ENCODE peak calls at places on chromosome 6, in seven cellular contexts. One of them, this sample, is unnamed.

GRCh38 chr6:127737009-127737486 is 160.1 kb downstream of the C6orf58 start:
- DNase-seq in colonic mucosa: peak; percentile 36
- DNase-seq in bronchial epithelial cell: peak; percentile 76
- DNase-seq in psoas muscle: no peak
- DNase-seq in AG04450: peak; percentile 45
- DNase-seq in GM12864: peak; percentile 21
- DNase-seq in pancreas: peak; percentile 11
- DNase-seq in this sample: peak; percentile 77

GRCh38 chr6:56868687-56869086 is 86.2 kb upstream of the BEND6 start:
- DNase-seq in AG04450: no peak
- DNase-seq in pancreas: no peak
- DNase-seq in bronchial epithelial cell: peak; percentile 92
- DNase-seq in psoas muscle: no peak
- DNase-seq in GM12864: no peak
- DNase-seq in colonic mucosa: no peak
- DNase-seq in this sample: peak; percentile 73

GRCh38 chr6:69735029-69735428 is 61.8 kb downstream of the LMBRD1 start:
- DNase-seq in pancreas: no peak
- DNase-seq in psoas muscle: no peak
- DNase-seq in bronchial epithelial cell: peak; percentile 25
- DNase-seq in colonic mucosa: no peak
- DNase-seq in GM12864: no peak
- DNase-seq in AG04450: no peak
- DNase-seq in this sample: no peak

GRCh38 chr6:4908062-4908461 is 95.8 kb downstream of the RPP40 start:
- DNase-seq in bronchial epithelial cell: no peak
- DNase-seq in psoas muscle: no peak
- DNase-seq in GM12864: no peak
- DNase-seq in AG04450: no peak
- DNase-seq in colonic mucosa: peak; percentile 53
- DNase-seq in pancreas: no peak
- DNase-seq in this sample: no peak

GRCh38 chr6:17281497-17282481 is 628 bp downstream of the RBM24 start:
- DNase-seq in pancreas: no peak
- DNase-seq in psoas muscle: no peak
- DNase-seq in GM12864: no peak
- DNase-seq in AG04450: no peak
- DNase-seq in bronchial epithelial cell: no peak
- DNase-seq in colonic mucosa: peak; percentile 38
- DNase-seq in this sample: no peak

GRCh38 chr6:30647802-30648460 is 998 bp downstream of the C6orf136 start:
- DNase-seq in pancreas: no peak
- DNase-seq in colonic mucosa: peak; percentile 73
- DNase-seq in psoas muscle: no peak
- DNase-seq in GM12864: no peak
- DNase-seq in AG04450: no peak
- DNase-seq in bronchial epithelial cell: peak; percentile 6
- DNase-seq in this sample: peak; percentile 59

GRCh38 chr6:151763303-151763702 is 44.2 kb upstream of the ESR1 start:
- DNase-seq in colonic mucosa: no peak
- DNase-seq in GM12864: no peak
- DNase-seq in AG04450: no peak
- DNase-seq in pancreas: no peak
- DNase-seq in bronchial epithelial cell: peak; percentile 50
- DNase-seq in psoas muscle: no peak
- DNase-seq in this sample: peak; percentile 76

GRCh38 chr6:21664263-21665081 is 70.9 kb downstream of the SOX4 start:
- DNase-seq in psoas muscle: peak; percentile 36
- DNase-seq in bronchial epithelial cell: no peak
- DNase-seq in colonic mucosa: peak; percentile 24
- DNase-seq in GM12864: no peak
- DNase-seq in pancreas: peak; percentile 7
- DNase-seq in AG04450: no peak
- DNase-seq in this sample: peak; percentile 5

GRCh38 chr6:43980004-43980795 is 147.1 kb downstream of the MRPL14 start:
- DNase-seq in AG04450: no peak
- DNase-seq in pancreas: no peak
- DNase-seq in bronchial epithelial cell: no peak
- DNase-seq in GM12864: no peak
- DNase-seq in psoas muscle: no peak
- DNase-seq in colonic mucosa: peak; percentile 29
- DNase-seq in this sample: no peak

GRCh38 chr6:43976706-43977403 is 150.4 kb downstream of the MRPL14 start:
- DNase-seq in AG04450: no peak
- DNase-seq in GM12864: no peak
- DNase-seq in psoas muscle: no peak
- DNase-seq in bronchial epithelial cell: no peak
- DNase-seq in pancreas: no peak
- DNase-seq in colonic mucosa: no peak
- DNase-seq in this sample: no peak

GRCh38 chr6:43979525-43979924 is 147.7 kb downstream of the MRPL14 start:
- DNase-seq in pancreas: no peak
- DNase-seq in bronchial epithelial cell: no peak
- DNase-seq in AG04450: no peak
- DNase-seq in GM12864: no peak
- DNase-seq in psoas muscle: no peak
- DNase-seq in colonic mucosa: peak; percentile 13
- DNase-seq in this sample: no peak

GRCh38 chr6:43978473-43979360 is 148.5 kb downstream of the MRPL14 start:
- DNase-seq in GM12864: no peak
- DNase-seq in psoas muscle: no peak
- DNase-seq in AG04450: no peak
- DNase-seq in colonic mucosa: no peak
- DNase-seq in pancreas: no peak
- DNase-seq in bronchial epithelial cell: peak; percentile 45
- DNase-seq in this sample: peak; percentile 65

GRCh38 chr6:43977404-43978111 is 149.7 kb downstream of the MRPL14 start:
- DNase-seq in AG04450: no peak
- DNase-seq in GM12864: peak; percentile 59
- DNase-seq in bronchial epithelial cell: no peak
- DNase-seq in colonic mucosa: no peak
- DNase-seq in psoas muscle: no peak
- DNase-seq in pancreas: no peak
- DNase-seq in this sample: no peak
- TF ChIP-seq CTCF in AG04450: peak; percentile 35
- TF ChIP-seq CTCF in GM12864: peak; percentile 51
- TF ChIP-seq CTCF in bronchial epithelial cell: no peak
- TF ChIP-seq CTCF in colonic mucosa: no peak
- TF ChIP-seq CTCF in psoas muscle: no peak
- TF ChIP-seq CTCF in pancreas: no peak
- TF ChIP-seq CTCF in this sample: no peak

DNA sequence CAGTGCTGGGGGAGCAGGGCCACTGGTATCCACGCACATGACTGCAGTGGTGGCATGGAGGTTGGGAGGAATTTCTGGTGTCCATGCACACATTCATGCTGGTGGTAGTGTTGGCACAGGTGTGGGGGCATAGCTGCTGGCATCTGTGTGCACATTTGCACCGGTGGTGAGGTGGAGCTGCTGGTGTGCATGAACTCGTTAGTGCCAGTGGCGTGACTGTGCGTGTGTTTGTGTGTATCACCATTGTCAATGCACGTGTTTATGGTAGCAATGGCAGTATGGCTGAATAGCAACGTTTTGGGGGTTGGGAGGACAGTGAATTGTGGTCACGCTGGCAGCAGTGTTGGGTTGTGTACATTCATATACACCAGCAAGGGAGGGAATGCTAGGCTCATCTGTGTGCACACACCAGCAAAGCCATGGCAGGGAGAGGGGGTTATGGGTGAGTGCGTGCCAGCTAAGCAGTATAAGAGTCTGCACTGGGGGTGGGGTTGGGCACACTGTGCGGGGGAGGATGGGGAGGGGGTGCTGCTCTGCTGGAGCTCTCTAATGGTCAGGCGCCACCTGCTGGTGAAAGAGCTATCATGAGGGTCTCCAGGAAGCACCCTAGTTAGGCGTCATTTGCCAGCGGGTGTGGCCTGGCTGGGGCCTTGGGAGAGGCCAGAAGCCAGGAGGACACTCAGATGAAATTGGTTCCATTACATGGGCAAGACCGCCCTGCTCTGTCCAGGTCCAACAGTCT is 626.1 kb upstream of the ID4 start:
- DNase-seq in GM12864: no peak
- DNase-seq in bronchial epithelial cell: no peak
- DNase-seq in psoas muscle: no peak
- DNase-seq in pancreas: no peak
- DNase-seq in colonic mucosa: no peak
- DNase-seq in AG04450: no peak
- DNase-seq in this sample: peak; percentile 24
- TF ChIP-seq CTCF in GM12864: peak; percentile 47
- TF ChIP-seq CTCF in bronchial epithelial cell: peak; percentile 19
- TF ChIP-seq CTCF in psoas muscle: peak; percentile 14
- TF ChIP-seq CTCF in pancreas: peak; percentile 23
- TF ChIP-seq CTCF in colonic mucosa: no peak
- TF ChIP-seq CTCF in AG04450: no peak
- TF ChIP-seq CTCF in this sample: peak; percentile 14

DNA sequence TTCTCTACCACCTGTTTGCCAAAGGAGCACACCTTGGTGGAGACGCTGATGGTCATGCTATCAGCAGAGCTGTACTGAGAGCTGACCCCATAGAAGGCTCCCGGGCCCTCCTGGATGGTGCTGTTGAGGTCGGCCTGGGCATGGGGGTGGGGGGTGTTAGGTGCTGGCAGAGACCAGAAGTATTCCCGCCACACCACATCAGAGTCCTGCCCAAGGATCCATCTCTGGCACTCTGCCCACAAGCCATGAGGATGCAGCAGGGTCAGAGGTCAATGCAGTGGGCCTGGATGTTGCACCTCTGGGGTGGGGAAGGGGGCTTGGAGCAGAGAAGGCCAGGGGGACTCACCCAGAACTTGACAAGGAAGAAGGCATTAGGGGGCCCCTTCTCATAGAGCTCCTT is 7.4 kb downstream of the RPL10A start:
- DNase-seq in pancreas: no peak
- DNase-seq in psoas muscle: no peak
- DNase-seq in GM12864: no peak
- DNase-seq in AG04450: no peak
- DNase-seq in colonic mucosa: no peak
- DNase-seq in bronchial epithelial cell: no peak
- DNase-seq in this sample: no peak
- TF ChIP-seq CTCF in pancreas: no peak
- TF ChIP-seq CTCF in psoas muscle: no peak
- TF ChIP-seq CTCF in GM12864: no peak
- TF ChIP-seq CTCF in AG04450: no peak
- TF ChIP-seq CTCF in colonic mucosa: no peak
- TF ChIP-seq CTCF in bronchial epithelial cell: no peak
- TF ChIP-seq CTCF in this sample: no peak

DNA sequence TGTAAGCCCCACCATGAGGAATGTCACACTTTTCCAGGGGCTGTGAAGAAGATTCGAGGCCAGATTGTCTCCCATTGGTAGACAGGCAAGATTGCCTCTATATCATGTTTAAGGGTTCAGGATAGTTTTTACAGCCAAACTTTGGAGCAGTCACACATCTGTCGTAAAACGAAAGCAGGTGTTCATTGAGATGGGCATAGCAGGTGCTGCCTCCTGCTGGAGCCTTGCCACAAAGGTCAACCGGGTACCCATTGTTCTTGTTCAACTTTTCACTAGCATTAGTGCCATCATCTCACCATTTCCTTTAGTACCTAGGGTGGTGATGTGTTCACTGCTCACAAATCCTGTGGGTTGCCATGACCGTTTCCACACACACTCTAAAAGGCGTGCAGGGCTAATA is 198.3 kb downstream of the HTR1B start:
- DNase-seq in colonic mucosa: no peak
- DNase-seq in GM12864: no peak
- DNase-seq in AG04450: no peak
- DNase-seq in bronchial epithelial cell: no peak
- DNase-seq in pancreas: no peak
- DNase-seq in psoas muscle: no peak
- DNase-seq in this sample: no peak
- TF ChIP-seq CTCF in colonic mucosa: no peak
- TF ChIP-seq CTCF in GM12864: no peak
- TF ChIP-seq CTCF in AG04450: no peak
- TF ChIP-seq CTCF in bronchial epithelial cell: no peak
- TF ChIP-seq CTCF in pancreas: no peak
- TF ChIP-seq CTCF in psoas muscle: no peak
- TF ChIP-seq CTCF in this sample: no peak

DNA sequence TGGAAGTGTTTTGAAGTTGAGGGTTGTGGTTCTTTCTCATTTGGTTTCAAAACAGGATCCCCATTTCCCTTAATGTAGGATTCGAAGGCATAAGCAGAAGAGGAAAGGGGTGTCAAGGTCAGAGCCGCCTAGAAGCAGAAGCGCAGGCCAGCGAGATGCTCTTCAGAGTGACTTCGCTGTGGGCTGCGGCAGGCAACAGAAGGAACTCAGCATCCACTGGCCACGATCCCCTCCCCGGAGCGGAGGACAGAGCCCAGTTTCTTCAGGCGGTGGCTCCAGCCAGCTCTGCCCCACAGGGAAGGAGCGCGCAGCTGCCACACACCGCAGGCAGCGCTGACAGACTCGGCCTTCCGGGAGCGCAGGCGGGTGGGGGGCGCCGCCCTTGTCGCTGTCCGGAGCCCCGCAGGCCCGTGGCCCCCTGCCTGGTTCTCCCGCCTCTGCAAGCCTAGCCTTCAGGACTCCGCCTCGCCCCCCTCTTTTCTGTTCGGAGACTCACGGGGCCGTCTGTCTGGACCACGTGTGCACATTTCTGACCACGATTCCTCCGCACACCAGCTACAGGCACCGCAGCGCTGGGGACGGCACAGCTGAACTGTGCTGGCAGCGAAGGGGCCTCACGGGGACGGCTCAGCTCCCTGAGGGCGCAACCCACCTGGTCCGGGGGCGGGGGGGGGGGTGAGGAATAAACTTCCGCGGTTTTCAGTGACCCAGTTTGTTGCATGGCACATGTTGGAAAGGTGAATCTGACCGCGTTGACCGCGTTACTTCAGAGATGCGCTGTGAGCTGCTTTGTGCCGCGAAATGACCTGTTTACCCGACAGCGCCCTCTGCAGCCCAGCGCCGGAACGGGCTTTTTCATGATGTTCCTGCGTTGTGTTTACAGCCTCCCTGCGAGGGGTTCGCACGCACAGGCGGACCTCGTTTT is 26.1 kb downstream of the TTLL2 start:
- DNase-seq in bronchial epithelial cell: peak; percentile 47
- DNase-seq in pancreas: peak; percentile 62
- DNase-seq in colonic mucosa: peak; percentile 91
- DNase-seq in psoas muscle: peak; percentile 50
- DNase-seq in AG04450: no peak
- DNase-seq in GM12864: peak; percentile 26
- DNase-seq in this sample: peak; percentile 36
- TF ChIP-seq CTCF in bronchial epithelial cell: peak; percentile 88
- TF ChIP-seq CTCF in pancreas: peak; percentile 62
- TF ChIP-seq CTCF in colonic mucosa: peak; percentile 84
- TF ChIP-seq CTCF in psoas muscle: peak; percentile 45
- TF ChIP-seq CTCF in AG04450: peak; percentile 8
- TF ChIP-seq CTCF in GM12864: peak; percentile 81
- TF ChIP-seq CTCF in this sample: peak; percentile 58

GRCh38 chr6:12013368-12013617 is 1.2 kb downstream of the HIVEP1 start:
- DNase-seq in psoas muscle: no peak
- DNase-seq in pancreas: no peak
- DNase-seq in AG04450: no peak
- DNase-seq in bronchial epithelial cell: no peak
- DNase-seq in colonic mucosa: no peak
- DNase-seq in GM12864: no peak
- DNase-seq in this sample: no peak
- TF ChIP-seq CTCF in psoas muscle: no peak
- TF ChIP-seq CTCF in pancreas: no peak
- TF ChIP-seq CTCF in AG04450: no peak
- TF ChIP-seq CTCF in bronchial epithelial cell: no peak
- TF ChIP-seq CTCF in colonic mucosa: no peak
- TF ChIP-seq CTCF in GM12864: no peak
- TF ChIP-seq CTCF in this sample: no peak

This sample was measured in MCF 10A.